ENCODE peak calls at places on chromosomes 4 and X, in nine cellular contexts. One of them, this sample, is unnamed.

GRCh38 chr4:57109847-57110634 is at the start of gene IGFBP7:
- DNase-seq in right atrium auricular region: peak; percentile 62
- DNase-seq in neural crest cell: peak; percentile 9
- DNase-seq in nephron progenitor cell: peak; percentile 52
- DNase-seq in GM10248: peak; percentile 24
- DNase-seq in upper lobe of right lung: peak; percentile 85
- DNase-seq in retinal pigment epithelial cell: no peak
- DNase-seq in hepatocyte: peak; percentile 53
- DNase-seq in left ventricle myocardium inferior: peak; percentile 74
- DNase-seq in this sample: peak; percentile 34

GRCh38 chr4:102663073-102663472 is 97.7 kb downstream of the MANBA start:
- DNase-seq in right atrium auricular region: no peak
- DNase-seq in neural crest cell: no peak
- DNase-seq in nephron progenitor cell: no peak
- DNase-seq in GM10248: no peak
- DNase-seq in upper lobe of right lung: no peak
- DNase-seq in retinal pigment epithelial cell: peak; percentile 54
- DNase-seq in hepatocyte: no peak
- DNase-seq in left ventricle myocardium inferior: no peak
- DNase-seq in this sample: peak; percentile 75

GRCh38 chrX:18415386-18415785 is 10.0 kb upstream of the CDKL5 start:
- DNase-seq in right atrium auricular region: no peak
- DNase-seq in neural crest cell: no peak
- DNase-seq in nephron progenitor cell: no peak
- DNase-seq in GM10248: no peak
- DNase-seq in upper lobe of right lung: no peak
- DNase-seq in retinal pigment epithelial cell: no peak
- DNase-seq in hepatocyte: no peak
- DNase-seq in left ventricle myocardium inferior: no peak
- DNase-seq in this sample: no peak

GRCh38 chrX:74422576-74423288 is 1.4 kb downstream of the SLC16A2 start:
- DNase-seq in right atrium auricular region: peak; percentile 70
- DNase-seq in neural crest cell: peak; percentile 37
- DNase-seq in nephron progenitor cell: peak; percentile 67
- DNase-seq in GM10248: peak; percentile 18
- DNase-seq in upper lobe of right lung: peak; percentile 75
- DNase-seq in retinal pigment epithelial cell: no peak
- DNase-seq in hepatocyte: peak; percentile 74
- DNase-seq in left ventricle myocardium inferior: peak; percentile 64
- DNase-seq in this sample: peak; percentile 59

GRCh38 chrX:132592880-132593279 is 104.0 kb upstream of the MBNL3 start:
- DNase-seq in right atrium auricular region: no peak
- DNase-seq in neural crest cell: peak; percentile 9
- DNase-seq in nephron progenitor cell: peak; percentile 14
- DNase-seq in GM10248: peak; percentile 5
- DNase-seq in upper lobe of right lung: no peak
- DNase-seq in retinal pigment epithelial cell: no peak
- DNase-seq in hepatocyte: peak; percentile 25
- DNase-seq in left ventricle myocardium inferior: no peak
- DNase-seq in this sample: no peak

GRCh38 chr4:27084685-27085356 is 224.2 kb downstream of the STIM2 start:
- DNase-seq in right atrium auricular region: no peak
- DNase-seq in neural crest cell: peak; percentile 50
- DNase-seq in nephron progenitor cell: peak; percentile 71
- DNase-seq in GM10248: peak; percentile 19
- DNase-seq in upper lobe of right lung: peak; percentile 69
- DNase-seq in retinal pigment epithelial cell: peak; percentile 9
- DNase-seq in hepatocyte: peak; percentile 38
- DNase-seq in left ventricle myocardium inferior: peak; percentile 24
- DNase-seq in this sample: no peak

GRCh38 chrX:150035531-150035930 is 97.2 kb upstream of the EOLA2 start:
- DNase-seq in right atrium auricular region: no peak
- DNase-seq in neural crest cell: no peak
- DNase-seq in nephron progenitor cell: no peak
- DNase-seq in GM10248: no peak
- DNase-seq in upper lobe of right lung: no peak
- DNase-seq in retinal pigment epithelial cell: no peak
- DNase-seq in hepatocyte: no peak
- DNase-seq in left ventricle myocardium inferior: no peak
- DNase-seq in this sample: peak; percentile 40

GRCh38 chr4:19774690-19775256 is 476.9 kb upstream of the SLIT2 start:
- DNase-seq in right atrium auricular region: no peak
- DNase-seq in neural crest cell: no peak
- DNase-seq in nephron progenitor cell: no peak
- DNase-seq in GM10248: no peak
- DNase-seq in upper lobe of right lung: no peak
- DNase-seq in retinal pigment epithelial cell: no peak
- DNase-seq in hepatocyte: no peak
- DNase-seq in left ventricle myocardium inferior: no peak
- DNase-seq in this sample: no peak

GRCh38 chrX:150506020-150506419 is 62.4 kb upstream of the MTM1 start:
- DNase-seq in right atrium auricular region: no peak
- DNase-seq in neural crest cell: no peak
- DNase-seq in nephron progenitor cell: no peak
- DNase-seq in GM10248: no peak
- DNase-seq in upper lobe of right lung: no peak
- DNase-seq in retinal pigment epithelial cell: no peak
- DNase-seq in hepatocyte: no peak
- DNase-seq in left ventricle myocardium inferior: no peak
- DNase-seq in this sample: no peak

GRCh38 chr4:185457136-185457535 is 14.4 kb downstream of the CCDC110 start:
- DNase-seq in right atrium auricular region: no peak
- DNase-seq in neural crest cell: no peak
- DNase-seq in nephron progenitor cell: no peak
- DNase-seq in GM10248: no peak
- DNase-seq in upper lobe of right lung: no peak
- DNase-seq in retinal pigment epithelial cell: peak; percentile 42
- DNase-seq in hepatocyte: no peak
- DNase-seq in left ventricle myocardium inferior: no peak
- DNase-seq in this sample: no peak

GRCh38 chr4:74056858-74057562 is 18.5 kb upstream of the CXCL3 start:
- DNase-seq in right atrium auricular region: no peak
- DNase-seq in neural crest cell: no peak
- DNase-seq in nephron progenitor cell: no peak
- DNase-seq in GM10248: no peak
- DNase-seq in upper lobe of right lung: no peak
- DNase-seq in retinal pigment epithelial cell: peak; percentile 26
- DNase-seq in hepatocyte: no peak
- DNase-seq in left ventricle myocardium inferior: no peak
- DNase-seq in this sample: peak; percentile 79

GRCh38 chr4:74055096-74055495 is 16.6 kb upstream of the CXCL3 start:
- DNase-seq in right atrium auricular region: no peak
- DNase-seq in neural crest cell: no peak
- DNase-seq in nephron progenitor cell: no peak
- DNase-seq in GM10248: no peak
- DNase-seq in upper lobe of right lung: no peak
- DNase-seq in retinal pigment epithelial cell: no peak
- DNase-seq in hepatocyte: no peak
- DNase-seq in left ventricle myocardium inferior: no peak
- DNase-seq in this sample: no peak

GRCh38 chr4:74055498-74055897 is 17.0 kb upstream of the CXCL3 start:
- DNase-seq in right atrium auricular region: no peak
- DNase-seq in neural crest cell: no peak
- DNase-seq in nephron progenitor cell: no peak
- DNase-seq in GM10248: no peak
- DNase-seq in upper lobe of right lung: no peak
- DNase-seq in retinal pigment epithelial cell: no peak
- DNase-seq in hepatocyte: no peak
- DNase-seq in left ventricle myocardium inferior: no peak
- DNase-seq in this sample: no peak

GRCh38 chr4:74057588-74057987 is 19.1 kb upstream of the CXCL3 start:
- DNase-seq in right atrium auricular region: no peak
- DNase-seq in neural crest cell: no peak
- DNase-seq in nephron progenitor cell: no peak
- DNase-seq in GM10248: no peak
- DNase-seq in upper lobe of right lung: no peak
- DNase-seq in retinal pigment epithelial cell: no peak
- DNase-seq in hepatocyte: no peak
- DNase-seq in left ventricle myocardium inferior: no peak
- DNase-seq in this sample: no peak

DNA sequence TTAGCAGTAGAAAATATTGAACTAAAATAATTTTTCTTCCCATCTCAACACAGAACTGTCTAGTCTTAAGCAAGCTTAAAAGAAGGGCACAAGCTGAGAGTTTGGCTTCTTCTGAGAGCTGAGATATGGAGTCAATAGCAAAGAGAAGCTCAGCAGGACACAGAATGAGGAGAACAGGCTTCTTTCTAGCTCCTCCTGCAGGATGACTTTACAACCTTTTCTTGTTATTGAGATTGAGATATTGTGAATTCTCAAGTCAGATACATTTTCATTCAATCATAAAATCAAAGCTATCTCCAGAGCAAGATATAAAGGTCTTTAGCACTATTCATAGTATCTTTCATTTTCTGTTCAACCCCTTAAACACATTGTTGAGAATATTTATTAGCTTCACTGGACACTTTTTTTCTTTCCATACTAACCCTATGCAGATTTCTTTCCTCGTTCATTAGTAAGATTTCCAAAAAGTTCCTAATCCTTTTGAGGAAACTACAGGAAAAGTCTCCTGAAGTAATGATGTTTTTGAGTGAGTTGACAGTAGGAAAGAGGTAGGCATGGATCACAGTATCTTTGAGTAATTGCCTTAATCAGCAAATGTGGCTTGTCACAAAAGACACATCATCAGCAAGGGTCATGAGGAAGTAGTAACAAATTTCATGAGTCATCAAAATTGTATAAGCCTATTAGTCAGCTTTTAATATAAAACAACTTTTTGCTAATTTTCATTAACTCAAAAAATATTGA is 17.8 kb upstream of the CXCL3 start:
- DNase-seq in right atrium auricular region: no peak
- DNase-seq in neural crest cell: no peak
- DNase-seq in nephron progenitor cell: no peak
- DNase-seq in GM10248: no peak
- DNase-seq in upper lobe of right lung: no peak
- DNase-seq in retinal pigment epithelial cell: peak; percentile 20
- DNase-seq in hepatocyte: no peak
- DNase-seq in left ventricle myocardium inferior: no peak
- DNase-seq in this sample: peak; percentile 52
- TF ChIP-seq CTCF in right atrium auricular region: no peak
- TF ChIP-seq CTCF in neural crest cell: no peak
- TF ChIP-seq CTCF in nephron progenitor cell: no peak
- TF ChIP-seq CTCF in GM10248: no peak
- TF ChIP-seq CTCF in upper lobe of right lung: no peak
- TF ChIP-seq CTCF in retinal pigment epithelial cell: peak; percentile 23
- TF ChIP-seq CTCF in hepatocyte: no peak
- TF ChIP-seq CTCF in left ventricle myocardium inferior: no peak
- TF ChIP-seq CTCF in this sample: peak; percentile 52

GRCh38 chr4:110130578-110131358 is 67.6 kb downstream of the ELOVL6 start:
- DNase-seq in right atrium auricular region: no peak
- DNase-seq in neural crest cell: no peak
- DNase-seq in nephron progenitor cell: no peak
- DNase-seq in GM10248: no peak
- DNase-seq in upper lobe of right lung: no peak
- DNase-seq in retinal pigment epithelial cell: no peak
- DNase-seq in hepatocyte: no peak
- DNase-seq in left ventricle myocardium inferior: no peak
- DNase-seq in this sample: no peak

GRCh38 chr4:110129544-110129943 is 68.9 kb downstream of the ELOVL6 start:
- DNase-seq in right atrium auricular region: no peak
- DNase-seq in neural crest cell: no peak
- DNase-seq in nephron progenitor cell: no peak
- DNase-seq in GM10248: no peak
- DNase-seq in upper lobe of right lung: no peak
- DNase-seq in retinal pigment epithelial cell: no peak
- DNase-seq in hepatocyte: no peak
- DNase-seq in left ventricle myocardium inferior: no peak
- DNase-seq in this sample: no peak

GRCh38 chr4:110124721-110125120 is 73.7 kb downstream of the ELOVL6 start:
- DNase-seq in right atrium auricular region: no peak
- DNase-seq in neural crest cell: no peak
- DNase-seq in nephron progenitor cell: no peak
- DNase-seq in GM10248: peak; percentile 38
- DNase-seq in upper lobe of right lung: no peak
- DNase-seq in retinal pigment epithelial cell: peak; percentile 89
- DNase-seq in hepatocyte: no peak
- DNase-seq in left ventricle myocardium inferior: no peak
- DNase-seq in this sample: no peak

GRCh38 chr4:110132822-110133719 is 65.3 kb downstream of the ELOVL6 start:
- DNase-seq in right atrium auricular region: no peak
- DNase-seq in neural crest cell: no peak
- DNase-seq in nephron progenitor cell: no peak
- DNase-seq in GM10248: no peak
- DNase-seq in upper lobe of right lung: no peak
- DNase-seq in retinal pigment epithelial cell: no peak
- DNase-seq in hepatocyte: peak; percentile 21
- DNase-seq in left ventricle myocardium inferior: no peak
- DNase-seq in this sample: no peak

GRCh38 chr4:110128092-110128989 is 70.1 kb downstream of the ELOVL6 start:
- DNase-seq in right atrium auricular region: no peak
- DNase-seq in neural crest cell: no peak
- DNase-seq in nephron progenitor cell: no peak
- DNase-seq in GM10248: no peak
- DNase-seq in upper lobe of right lung: no peak
- DNase-seq in retinal pigment epithelial cell: no peak
- DNase-seq in hepatocyte: no peak
- DNase-seq in left ventricle myocardium inferior: no peak
- DNase-seq in this sample: no peak
- TF ChIP-seq CTCF in right atrium auricular region: no peak
- TF ChIP-seq CTCF in neural crest cell: no peak
- TF ChIP-seq CTCF in nephron progenitor cell: no peak
- TF ChIP-seq CTCF in GM10248: no peak
- TF ChIP-seq CTCF in upper lobe of right lung: no peak
- TF ChIP-seq CTCF in retinal pigment epithelial cell: no peak
- TF ChIP-seq CTCF in hepatocyte: no peak
- TF ChIP-seq CTCF in left ventricle myocardium inferior: no peak
- TF ChIP-seq CTCF in this sample: no peak

GRCh38 chrX:51215266-51215665 is 117.4 kb upstream of the NUDT10 start:
- DNase-seq in right atrium auricular region: no peak
- DNase-seq in neural crest cell: no peak
- DNase-seq in nephron progenitor cell: no peak
- DNase-seq in GM10248: no peak
- DNase-seq in upper lobe of right lung: no peak
- DNase-seq in retinal pigment epithelial cell: no peak
- DNase-seq in hepatocyte: no peak
- DNase-seq in left ventricle myocardium inferior: no peak
- DNase-seq in this sample: no peak
- TF ChIP-seq CTCF in right atrium auricular region: no peak
- TF ChIP-seq CTCF in neural crest cell: peak; percentile 16
- TF ChIP-seq CTCF in nephron progenitor cell: no peak
- TF ChIP-seq CTCF in GM10248: no peak
- TF ChIP-seq CTCF in upper lobe of right lung: no peak
- TF ChIP-seq CTCF in retinal pigment epithelial cell: no peak
- TF ChIP-seq CTCF in hepatocyte: peak; percentile 9
- TF ChIP-seq CTCF in left ventricle myocardium inferior: no peak
- TF ChIP-seq CTCF in this sample: no peak

DNA sequence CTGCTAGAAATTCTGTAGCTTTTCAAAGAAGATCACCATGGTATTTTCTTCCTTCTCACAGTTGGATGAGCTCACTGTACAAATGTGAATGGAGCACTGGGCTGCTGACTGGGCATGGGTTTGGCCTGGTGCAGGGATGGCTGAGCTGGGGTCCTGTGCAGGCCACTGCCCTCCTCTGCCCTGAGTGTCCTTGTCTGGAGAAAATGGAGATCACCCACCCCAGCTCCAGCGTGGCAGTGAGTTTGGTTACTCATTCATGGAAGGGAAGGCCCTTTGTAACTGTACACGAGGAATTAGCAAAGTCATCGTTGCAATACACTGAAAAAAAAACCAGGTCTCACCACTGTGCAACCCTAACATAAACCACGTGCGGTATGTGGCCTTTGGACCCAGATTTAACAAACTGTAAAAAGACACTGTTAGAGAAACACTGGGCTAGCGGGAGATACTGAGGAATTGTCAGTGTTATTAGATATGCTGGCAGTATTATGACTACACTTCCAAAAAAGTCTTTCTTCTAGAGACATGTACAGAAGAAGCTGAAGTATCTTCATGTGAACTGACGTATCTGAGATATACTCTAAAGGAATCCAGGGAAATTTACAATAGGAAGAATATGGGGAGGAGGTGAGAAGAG is 16.1 kb upstream of the TBC1D14 start:
- DNase-seq in right atrium auricular region: no peak
- DNase-seq in neural crest cell: no peak
- DNase-seq in nephron progenitor cell: no peak
- DNase-seq in GM10248: no peak
- DNase-seq in upper lobe of right lung: no peak
- DNase-seq in retinal pigment epithelial cell: no peak
- DNase-seq in hepatocyte: peak; percentile 82
- DNase-seq in left ventricle myocardium inferior: no peak
- DNase-seq in this sample: no peak
- TF ChIP-seq CTCF in right atrium auricular region: no peak
- TF ChIP-seq CTCF in neural crest cell: no peak
- TF ChIP-seq CTCF in nephron progenitor cell: no peak
- TF ChIP-seq CTCF in GM10248: no peak
- TF ChIP-seq CTCF in upper lobe of right lung: no peak
- TF ChIP-seq CTCF in retinal pigment epithelial cell: no peak
- TF ChIP-seq CTCF in hepatocyte: no peak
- TF ChIP-seq CTCF in left ventricle myocardium inferior: no peak
- TF ChIP-seq CTCF in this sample: no peak

This sample was measured in HFFc6.